ENCODE peak calls at places on chromosomes 3 and 15, in eight cellular contexts. One of them, this sample, is unnamed. For H3K4me1, the result is how much of the 10 kb centered on the place peaks cover.

GRCh38 chr3:126616931-126617330 is 38.0 kb downstream of the TXNRD3 start:
- DNase-seq in GM23248: no peak
- DNase-seq in lower lobe of right lung: no peak
- DNase-seq in SJSA1: no peak
- DNase-seq in heart right ventricle: no peak
- DNase-seq in transverse colon: no peak
- DNase-seq in Panc1: no peak
- DNase-seq in esophagus squamous epithelium: no peak
- DNase-seq in this sample: no peak

GRCh38 chr3:43709022-43709421 is 18.3 kb downstream of the ABHD5 start:
- DNase-seq in GM23248: peak
- DNase-seq in lower lobe of right lung: no peak
- DNase-seq in SJSA1: no peak
- DNase-seq in heart right ventricle: no peak
- DNase-seq in transverse colon: no peak
- DNase-seq in Panc1: no peak
- DNase-seq in esophagus squamous epithelium: no peak
- DNase-seq in this sample: no peak

GRCh38 chr3:117059054-117059989 is 349.7 kb downstream of the TUSC7 start:
- DNase-seq in GM23248: peak
- DNase-seq in lower lobe of right lung: no peak
- DNase-seq in SJSA1: peak
- DNase-seq in heart right ventricle: no peak
- DNase-seq in transverse colon: no peak
- DNase-seq in Panc1: no peak
- DNase-seq in esophagus squamous epithelium: no peak
- DNase-seq in this sample: no peak

GRCh38 chr3:195867631-195868335 is 40.6 kb downstream of the TNK2 start:
- DNase-seq in GM23248: no peak
- DNase-seq in lower lobe of right lung: no peak
- DNase-seq in SJSA1: no peak
- DNase-seq in heart right ventricle: no peak
- DNase-seq in transverse colon: no peak
- DNase-seq in Panc1: no peak
- DNase-seq in esophagus squamous epithelium: no peak
- DNase-seq in this sample: no peak

GRCh38 chr3:43180027-43180426 is 74.1 kb upstream of the POMGNT2 start:
- DNase-seq in GM23248: peak
- DNase-seq in lower lobe of right lung: no peak
- DNase-seq in SJSA1: no peak
- DNase-seq in heart right ventricle: peak
- DNase-seq in transverse colon: peak
- DNase-seq in Panc1: no peak
- DNase-seq in esophagus squamous epithelium: no peak
- DNase-seq in this sample: no peak

GRCh38 chr3:120192579-120192978 is 92.4 kb downstream of the GPR156 start:
- DNase-seq in GM23248: peak
- DNase-seq in lower lobe of right lung: no peak
- DNase-seq in SJSA1: no peak
- DNase-seq in heart right ventricle: no peak
- DNase-seq in transverse colon: no peak
- DNase-seq in Panc1: no peak
- DNase-seq in esophagus squamous epithelium: no peak
- DNase-seq in this sample: no peak

GRCh38 chr3:196604548-196604947 is 34.9 kb upstream of the NRROS start:
- DNase-seq in GM23248: no peak
- DNase-seq in lower lobe of right lung: no peak
- DNase-seq in SJSA1: no peak
- DNase-seq in heart right ventricle: no peak
- DNase-seq in transverse colon: peak
- DNase-seq in Panc1: no peak
- DNase-seq in esophagus squamous epithelium: no peak
- DNase-seq in this sample: no peak

GRCh38 chr15:67343206-67343605 is 88.6 kb downstream of the IQCH start:
- DNase-seq in GM23248: no peak
- DNase-seq in lower lobe of right lung: no peak
- DNase-seq in SJSA1: no peak
- DNase-seq in heart right ventricle: no peak
- DNase-seq in transverse colon: no peak
- DNase-seq in Panc1: no peak
- DNase-seq in esophagus squamous epithelium: no peak
- DNase-seq in this sample: no peak

GRCh38 chr3:72054976-72055375 is 270.0 kb upstream of the PROK2 start:
- DNase-seq in GM23248: peak
- DNase-seq in lower lobe of right lung: no peak
- DNase-seq in SJSA1: no peak
- DNase-seq in heart right ventricle: no peak
- DNase-seq in transverse colon: no peak
- DNase-seq in Panc1: no peak
- DNase-seq in esophagus squamous epithelium: no peak
- DNase-seq in this sample: no peak

GRCh38 chr3:112635674-112636073 is 5.3 kb downstream of the CCDC80 start:
- DNase-seq in GM23248: peak
- DNase-seq in lower lobe of right lung: no peak
- DNase-seq in SJSA1: no peak
- DNase-seq in heart right ventricle: peak
- DNase-seq in transverse colon: peak
- DNase-seq in Panc1: no peak
- DNase-seq in esophagus squamous epithelium: no peak
- DNase-seq in this sample: peak

GRCh38 chr15:96889734-96890480 is 559.4 kb downstream of the NR2F2 start:
- DNase-seq in GM23248: peak
- DNase-seq in lower lobe of right lung: no peak
- DNase-seq in SJSA1: no peak
- DNase-seq in heart right ventricle: no peak
- DNase-seq in transverse colon: no peak
- DNase-seq in Panc1: no peak
- DNase-seq in esophagus squamous epithelium: no peak
- DNase-seq in this sample: no peak

GRCh38 chr15:40512440-40512839 is 41.7 kb downstream of the CHST14 start:
- DNase-seq in GM23248: no peak
- DNase-seq in lower lobe of right lung: no peak
- DNase-seq in SJSA1: no peak
- DNase-seq in heart right ventricle: no peak
- DNase-seq in transverse colon: no peak
- DNase-seq in Panc1: no peak
- DNase-seq in esophagus squamous epithelium: no peak
- DNase-seq in this sample: no peak

GRCh38 chr3:125634346-125634964 is 39.2 kb upstream of the OSBPL11 start:
- DNase-seq in GM23248: no peak
- DNase-seq in lower lobe of right lung: no peak
- DNase-seq in SJSA1: no peak
- DNase-seq in heart right ventricle: no peak
- DNase-seq in transverse colon: no peak
- DNase-seq in Panc1: no peak
- DNase-seq in esophagus squamous epithelium: no peak
- DNase-seq in this sample: no peak

GRCh38 chr3:38002291-38002876 is 11.8 kb downstream of the VILL start:
- DNase-seq in GM23248: no peak
- DNase-seq in lower lobe of right lung: no peak
- DNase-seq in SJSA1: no peak
- DNase-seq in heart right ventricle: no peak
- DNase-seq in transverse colon: peak
- DNase-seq in Panc1: no peak
- DNase-seq in esophagus squamous epithelium: no peak
- DNase-seq in this sample: no peak

GRCh38 chr3:77514766-77515165 is 474.9 kb downstream of the ROBO2 start:
- DNase-seq in GM23248: peak
- DNase-seq in lower lobe of right lung: no peak
- DNase-seq in SJSA1: no peak
- DNase-seq in heart right ventricle: no peak
- DNase-seq in transverse colon: no peak
- DNase-seq in Panc1: no peak
- DNase-seq in esophagus squamous epithelium: no peak
- DNase-seq in this sample: no peak

GRCh38 chr3:197367081-197367780 is 68.8 kb upstream of the DLG1 start:
- DNase-seq in GM23248: peak
- DNase-seq in lower lobe of right lung: peak
- DNase-seq in SJSA1: peak
- DNase-seq in heart right ventricle: no peak
- DNase-seq in transverse colon: no peak
- DNase-seq in Panc1: no peak
- DNase-seq in esophagus squamous epithelium: peak
- DNase-seq in this sample: no peak

GRCh38 chr15:98668566-98669308 is 20.4 kb downstream of the IGF1R start:
- DNase-seq in GM23248: peak
- DNase-seq in lower lobe of right lung: no peak
- DNase-seq in SJSA1: no peak
- DNase-seq in heart right ventricle: no peak
- DNase-seq in transverse colon: no peak
- DNase-seq in Panc1: no peak
- DNase-seq in esophagus squamous epithelium: no peak
- DNase-seq in this sample: no peak

GRCh38 chr3:158794936-158795518 is 6.8 kb upstream of the MFSD1 start:
- DNase-seq in GM23248: peak
- DNase-seq in lower lobe of right lung: no peak
- DNase-seq in SJSA1: no peak
- DNase-seq in heart right ventricle: no peak
- DNase-seq in transverse colon: no peak
- DNase-seq in Panc1: peak
- DNase-seq in esophagus squamous epithelium: no peak
- DNase-seq in this sample: no peak

GRCh38 chr15:100858294-100858693 is 21.3 kb upstream of the ALDH1A3 start:
- DNase-seq in GM23248: no peak
- DNase-seq in lower lobe of right lung: no peak
- DNase-seq in SJSA1: no peak
- DNase-seq in heart right ventricle: no peak
- DNase-seq in transverse colon: no peak
- DNase-seq in Panc1: no peak
- DNase-seq in esophagus squamous epithelium: no peak
- DNase-seq in this sample: no peak

GRCh38 chr15:39056357-39056756 is 491.7 kb upstream of the RASGRP1 start:
- DNase-seq in GM23248: no peak
- DNase-seq in lower lobe of right lung: no peak
- DNase-seq in SJSA1: no peak
- DNase-seq in heart right ventricle: no peak
- DNase-seq in transverse colon: no peak
- DNase-seq in Panc1: no peak
- DNase-seq in esophagus squamous epithelium: no peak
- DNase-seq in this sample: no peak

GRCh38 chr15:66600240-66600627 is 34.4 kb upstream of the LCTL start:
- DNase-seq in GM23248: no peak
- DNase-seq in lower lobe of right lung: peak
- DNase-seq in SJSA1: no peak
- DNase-seq in heart right ventricle: no peak
- DNase-seq in transverse colon: no peak
- DNase-seq in Panc1: no peak
- DNase-seq in esophagus squamous epithelium: no peak
- DNase-seq in this sample: no peak

GRCh38 chr3:29318251-29318650 is 37.4 kb downstream of the RBMS3 start:
- DNase-seq in GM23248: no peak
- DNase-seq in lower lobe of right lung: no peak
- DNase-seq in SJSA1: no peak
- DNase-seq in heart right ventricle: no peak
- DNase-seq in transverse colon: no peak
- DNase-seq in Panc1: no peak
- DNase-seq in esophagus squamous epithelium: no peak
- DNase-seq in this sample: no peak

GRCh38 chr15:57220220-57220619 is 156.1 kb upstream of the CGNL1 start:
- DNase-seq in GM23248: peak
- DNase-seq in lower lobe of right lung: no peak
- DNase-seq in SJSA1: no peak
- DNase-seq in heart right ventricle: no peak
- DNase-seq in transverse colon: no peak
- DNase-seq in Panc1: no peak
- DNase-seq in esophagus squamous epithelium: no peak
- DNase-seq in this sample: no peak
- H3K4me1 ChIP-seq in GM23248: half or more
- H3K4me1 ChIP-seq in lower lobe of right lung: under half
- H3K4me1 ChIP-seq in SJSA1: half or more
- H3K4me1 ChIP-seq in heart right ventricle: under half
- H3K4me1 ChIP-seq in transverse colon: under half
- H3K4me1 ChIP-seq in Panc1: under half
- H3K4me1 ChIP-seq in esophagus squamous epithelium: under half
- H3K4me1 ChIP-seq in this sample: under half

DNA sequence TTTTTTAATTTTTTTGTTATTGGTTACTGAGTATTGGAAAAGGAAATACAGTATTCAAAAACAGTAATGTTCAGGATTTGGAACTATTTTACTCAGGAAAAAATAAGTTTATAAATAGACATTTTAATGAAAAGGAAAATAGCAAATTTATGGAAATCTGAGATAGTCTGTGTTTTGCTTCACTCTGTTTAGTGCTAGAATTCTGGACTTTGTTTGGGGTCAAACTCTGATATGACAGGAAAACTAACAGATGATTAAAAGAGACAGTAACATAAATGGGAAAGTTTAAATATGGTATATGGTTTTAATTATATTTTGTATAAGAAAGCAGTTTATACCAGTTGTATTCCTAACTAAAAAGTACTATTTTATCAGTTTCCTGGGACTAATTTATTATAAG is 17.4 kb downstream of the SETD5 start:
- DNase-seq in GM23248: no peak
- DNase-seq in lower lobe of right lung: no peak
- DNase-seq in SJSA1: no peak
- DNase-seq in heart right ventricle: no peak
- DNase-seq in transverse colon: no peak
- DNase-seq in Panc1: no peak
- DNase-seq in esophagus squamous epithelium: no peak
- DNase-seq in this sample: no peak
- H3K4me1 ChIP-seq in GM23248: under half
- H3K4me1 ChIP-seq in lower lobe of right lung: under half
- H3K4me1 ChIP-seq in SJSA1: under half
- H3K4me1 ChIP-seq in heart right ventricle: under half
- H3K4me1 ChIP-seq in transverse colon: under half
- H3K4me1 ChIP-seq in Panc1: under half
- H3K4me1 ChIP-seq in esophagus squamous epithelium: under half
- H3K4me1 ChIP-seq in this sample: under half

GRCh38 chr15:44728576-44729393 is 7.5 kb upstream of the TRIM69 start:
- DNase-seq in GM23248: peak
- DNase-seq in lower lobe of right lung: peak
- DNase-seq in SJSA1: peak
- DNase-seq in heart right ventricle: peak
- DNase-seq in transverse colon: peak
- DNase-seq in Panc1: peak
- DNase-seq in esophagus squamous epithelium: peak
- DNase-seq in this sample: peak
- H3K4me1 ChIP-seq in GM23248: under half
- H3K4me1 ChIP-seq in lower lobe of right lung: half or more
- H3K4me1 ChIP-seq in SJSA1: under half
- H3K4me1 ChIP-seq in heart right ventricle: under half
- H3K4me1 ChIP-seq in transverse colon: under half
- H3K4me1 ChIP-seq in Panc1: under half
- H3K4me1 ChIP-seq in esophagus squamous epithelium: under half
- H3K4me1 ChIP-seq in this sample: under half

DNA sequence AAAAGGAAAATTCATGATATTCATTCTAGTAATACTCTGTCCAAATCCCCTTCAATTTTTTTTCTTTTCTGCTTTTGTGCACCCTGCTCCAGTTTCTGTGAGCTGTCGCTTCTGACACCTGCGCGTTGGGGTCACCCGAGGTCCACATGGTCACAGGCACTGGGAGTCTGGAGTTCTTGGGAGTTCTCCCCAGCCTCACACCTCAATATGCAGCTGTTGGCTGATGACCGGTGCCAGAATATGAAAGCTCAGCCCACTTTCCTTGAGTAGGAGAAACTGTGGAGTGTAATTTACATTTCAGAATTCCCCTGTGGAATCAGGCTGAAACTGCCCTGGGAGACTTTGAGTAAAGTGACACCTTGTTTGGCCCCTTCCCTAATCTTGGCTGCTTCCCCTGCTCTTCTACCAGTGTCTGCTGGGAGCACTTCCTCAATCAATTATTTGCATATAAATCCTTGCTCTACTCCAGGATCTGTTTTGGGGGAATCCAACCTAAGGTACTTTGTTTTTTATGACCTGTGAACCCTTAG is 255.9 kb downstream of the NFKBIZ start:
- DNase-seq in GM23248: no peak
- DNase-seq in lower lobe of right lung: no peak
- DNase-seq in SJSA1: no peak
- DNase-seq in heart right ventricle: no peak
- DNase-seq in transverse colon: no peak
- DNase-seq in Panc1: no peak
- DNase-seq in esophagus squamous epithelium: no peak
- DNase-seq in this sample: no peak
- H3K4me1 ChIP-seq in GM23248: under half
- H3K4me1 ChIP-seq in lower lobe of right lung: under half
- H3K4me1 ChIP-seq in SJSA1: under half
- H3K4me1 ChIP-seq in heart right ventricle: under half
- H3K4me1 ChIP-seq in transverse colon: under half
- H3K4me1 ChIP-seq in Panc1: under half
- H3K4me1 ChIP-seq in esophagus squamous epithelium: under half
- H3K4me1 ChIP-seq in this sample: under half